ENCODE peak calls at places on chromosome 2, in six cellular contexts. One of them, this sample, is unnamed.

GRCh38 chr2:149901231-149901859 is 313.8 kb upstream of the MMADHC start:
- ATAC-seq in A549: no peak
- ATAC-seq in K562: no peak
- ATAC-seq in upper lobe of left lung: no peak
- ATAC-seq in HepG2: no peak
- ATAC-seq in GM12878: no peak
- ATAC-seq in this sample: no peak

GRCh38 chr2:62197017-62197586 is 1.2 kb downstream of the B3GNT2 start:
- ATAC-seq in A549: peak
- ATAC-seq in K562: peak
- ATAC-seq in upper lobe of left lung: peak
- ATAC-seq in HepG2: peak
- ATAC-seq in GM12878: peak
- ATAC-seq in this sample: no peak

GRCh38 chr2:113901943-113902342 is 12.1 kb downstream of the ACTR3 start:
- ATAC-seq in A549: no peak
- ATAC-seq in K562: peak
- ATAC-seq in upper lobe of left lung: no peak
- ATAC-seq in HepG2: no peak
- ATAC-seq in GM12878: peak
- ATAC-seq in this sample: no peak

GRCh38 chr2:117856415-117857210 is 42.1 kb downstream of the DDX18 start:
- ATAC-seq in A549: peak
- ATAC-seq in K562: no peak
- ATAC-seq in upper lobe of left lung: no peak
- ATAC-seq in HepG2: peak
- ATAC-seq in GM12878: no peak
- ATAC-seq in this sample: no peak

GRCh38 chr2:121333834-121334558 is 49.0 kb upstream of the TFCP2L1 start:
- ATAC-seq in A549: no peak
- ATAC-seq in K562: no peak
- ATAC-seq in upper lobe of left lung: no peak
- ATAC-seq in HepG2: peak
- ATAC-seq in GM12878: peak
- ATAC-seq in this sample: no peak

GRCh38 chr2:19554520-19554919 is 196.1 kb upstream of the OSR1 start:
- ATAC-seq in A549: no peak
- ATAC-seq in K562: no peak
- ATAC-seq in upper lobe of left lung: no peak
- ATAC-seq in HepG2: no peak
- ATAC-seq in GM12878: peak
- ATAC-seq in this sample: no peak

GRCh38 chr2:99607454-99607853 is 117.6 kb upstream of the REV1 start:
- ATAC-seq in A549: no peak
- ATAC-seq in K562: no peak
- ATAC-seq in upper lobe of left lung: no peak
- ATAC-seq in HepG2: no peak
- ATAC-seq in GM12878: no peak
- ATAC-seq in this sample: no peak

GRCh38 chr2:12982149-12982584 is 265.4 kb downstream of the TRIB2 start:
- ATAC-seq in A549: no peak
- ATAC-seq in K562: no peak
- ATAC-seq in upper lobe of left lung: no peak
- ATAC-seq in HepG2: no peak
- ATAC-seq in GM12878: no peak
- ATAC-seq in this sample: no peak

GRCh38 chr2:202450785-202451184 is 74.7 kb downstream of the BMPR2 start:
- ATAC-seq in A549: no peak
- ATAC-seq in K562: no peak
- ATAC-seq in upper lobe of left lung: no peak
- ATAC-seq in HepG2: peak
- ATAC-seq in GM12878: no peak
- ATAC-seq in this sample: no peak

GRCh38 chr2:48483916-48484315 is 46.0 kb upstream of the STON1 start:
- ATAC-seq in A549: no peak
- ATAC-seq in K562: no peak
- ATAC-seq in upper lobe of left lung: no peak
- ATAC-seq in HepG2: no peak
- ATAC-seq in GM12878: no peak
- ATAC-seq in this sample: peak

GRCh38 chr2:16246281-16246850 is 306.0 kb downstream of the MYCN start:
- ATAC-seq in A549: no peak
- ATAC-seq in K562: no peak
- ATAC-seq in upper lobe of left lung: no peak
- ATAC-seq in HepG2: no peak
- ATAC-seq in GM12878: no peak
- ATAC-seq in this sample: no peak

GRCh38 chr2:147782521-147782920 is 62.3 kb upstream of the ACVR2A start:
- ATAC-seq in A549: no peak
- ATAC-seq in K562: peak
- ATAC-seq in upper lobe of left lung: no peak
- ATAC-seq in HepG2: no peak
- ATAC-seq in GM12878: no peak
- ATAC-seq in this sample: no peak

GRCh38 chr2:63776382-63776781 is 65.3 kb upstream of the UGP2 start:
- ATAC-seq in A549: no peak
- ATAC-seq in K562: no peak
- ATAC-seq in upper lobe of left lung: no peak
- ATAC-seq in HepG2: no peak
- ATAC-seq in GM12878: no peak
- ATAC-seq in this sample: no peak

GRCh38 chr2:64228923-64229322 is 84.7 kb upstream of the PELI1 start:
- ATAC-seq in A549: no peak
- ATAC-seq in K562: no peak
- ATAC-seq in upper lobe of left lung: no peak
- ATAC-seq in HepG2: no peak
- ATAC-seq in GM12878: peak
- ATAC-seq in this sample: no peak

GRCh38 chr2:150142561-150142960 is 344.9 kb downstream of the RND3 start:
- ATAC-seq in A549: peak
- ATAC-seq in K562: no peak
- ATAC-seq in upper lobe of left lung: no peak
- ATAC-seq in HepG2: no peak
- ATAC-seq in GM12878: no peak
- ATAC-seq in this sample: no peak

GRCh38 chr2:208984376-208985100 is 439.3 kb upstream of the MAP2 start:
- ATAC-seq in A549: no peak
- ATAC-seq in K562: no peak
- ATAC-seq in upper lobe of left lung: no peak
- ATAC-seq in HepG2: no peak
- ATAC-seq in GM12878: no peak
- ATAC-seq in this sample: no peak

GRCh38 chr2:228866044-228866443 is 405.0 kb downstream of the PID1 start:
- ATAC-seq in A549: no peak
- ATAC-seq in K562: no peak
- ATAC-seq in upper lobe of left lung: no peak
- ATAC-seq in HepG2: no peak
- ATAC-seq in GM12878: no peak
- ATAC-seq in this sample: no peak

GRCh38 chr2:47072018-47072691 is 83.0 kb downstream of the STPG4 start:
- ATAC-seq in A549: no peak
- ATAC-seq in K562: no peak
- ATAC-seq in upper lobe of left lung: peak
- ATAC-seq in HepG2: no peak
- ATAC-seq in GM12878: peak
- ATAC-seq in this sample: peak
- TF ChIP-seq EP300 in A549: no peak
- TF ChIP-seq EP300 in K562: no peak
- TF ChIP-seq EP300 in upper lobe of left lung: no peak
- TF ChIP-seq EP300 in HepG2: no peak
- TF ChIP-seq EP300 in GM12878: no peak
- TF ChIP-seq EP300 in this sample: no peak

GRCh38 chr2:119292226-119292625 is 68.6 kb downstream of the STEAP3 start:
- ATAC-seq in A549: no peak
- ATAC-seq in K562: peak
- ATAC-seq in upper lobe of left lung: no peak
- ATAC-seq in HepG2: peak
- ATAC-seq in GM12878: no peak
- ATAC-seq in this sample: no peak
- TF ChIP-seq CTCF in A549: no peak
- TF ChIP-seq CTCF in K562: peak
- TF ChIP-seq CTCF in upper lobe of left lung: no peak
- TF ChIP-seq CTCF in HepG2: peak
- TF ChIP-seq CTCF in GM12878: no peak
- TF ChIP-seq CTCF in this sample: no peak

GRCh38 chr2:96775160-96775559 is 14.5 kb downstream of the CNNM4 start:
- ATAC-seq in A549: peak
- ATAC-seq in K562: no peak
- ATAC-seq in upper lobe of left lung: no peak
- ATAC-seq in HepG2: no peak
- ATAC-seq in GM12878: no peak
- ATAC-seq in this sample: no peak

GRCh38 chr2:96770451-96770850 is 9.7 kb downstream of the CNNM4 start:
- ATAC-seq in A549: no peak
- ATAC-seq in K562: peak
- ATAC-seq in upper lobe of left lung: no peak
- ATAC-seq in HepG2: no peak
- ATAC-seq in GM12878: no peak
- ATAC-seq in this sample: no peak

GRCh38 chr2:96773922-96774321 is 13.2 kb downstream of the CNNM4 start:
- ATAC-seq in A549: no peak
- ATAC-seq in K562: no peak
- ATAC-seq in upper lobe of left lung: peak
- ATAC-seq in HepG2: no peak
- ATAC-seq in GM12878: peak
- ATAC-seq in this sample: no peak

GRCh38 chr2:96771792-96772618 is 11.3 kb downstream of the CNNM4 start:
- ATAC-seq in A549: no peak
- ATAC-seq in K562: no peak
- ATAC-seq in upper lobe of left lung: no peak
- ATAC-seq in HepG2: no peak
- ATAC-seq in GM12878: no peak
- ATAC-seq in this sample: no peak

GRCh38 chr2:96772903-96773675 is 12.4 kb downstream of the CNNM4 start:
- ATAC-seq in A549: no peak
- ATAC-seq in K562: no peak
- ATAC-seq in upper lobe of left lung: no peak
- ATAC-seq in HepG2: no peak
- ATAC-seq in GM12878: peak
- ATAC-seq in this sample: no peak
- H3K4me3 ChIP-seq in A549: no peak
- H3K4me3 ChIP-seq in K562: no peak
- H3K4me3 ChIP-seq in upper lobe of left lung: no peak
- H3K4me3 ChIP-seq in HepG2: no peak
- H3K4me3 ChIP-seq in GM12878: peak
- H3K4me3 ChIP-seq in this sample: no peak

DNA sequence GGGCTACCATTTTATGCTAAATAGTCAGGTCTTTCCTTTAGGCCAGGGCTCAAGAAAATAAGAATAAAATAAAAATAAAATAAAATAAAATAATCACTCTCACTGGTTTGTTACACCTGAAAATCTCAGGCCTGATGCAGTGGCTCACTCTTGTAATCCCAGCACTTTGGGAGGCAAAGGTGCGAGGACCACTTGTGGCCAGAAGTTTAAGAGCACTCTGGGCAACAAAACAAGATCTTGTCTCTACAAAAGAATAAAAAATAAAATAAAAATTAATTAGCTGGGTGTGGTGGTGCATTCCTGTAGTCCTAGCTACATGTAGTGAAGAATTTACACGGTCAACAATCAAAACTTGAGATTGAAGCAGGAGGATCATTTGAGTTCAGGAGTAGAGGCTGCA is 159.4 kb downstream of the NRXN1 start:
- ATAC-seq in A549: no peak
- ATAC-seq in K562: no peak
- ATAC-seq in upper lobe of left lung: no peak
- ATAC-seq in HepG2: no peak
- ATAC-seq in GM12878: no peak
- ATAC-seq in this sample: no peak
- TF ChIP-seq EP300 in A549: no peak
- TF ChIP-seq EP300 in K562: no peak
- TF ChIP-seq EP300 in upper lobe of left lung: no peak
- TF ChIP-seq EP300 in HepG2: no peak
- TF ChIP-seq EP300 in GM12878: no peak
- TF ChIP-seq EP300 in this sample: no peak

GRCh38 chr2:26444236-26444635 is 33.7 kb downstream of the OTOF start:
- ATAC-seq in A549: no peak
- ATAC-seq in K562: no peak
- ATAC-seq in upper lobe of left lung: no peak
- ATAC-seq in HepG2: no peak
- ATAC-seq in GM12878: no peak
- ATAC-seq in this sample: no peak

GRCh38 chr2:26448651-26449050 is 29.3 kb downstream of the OTOF start:
- ATAC-seq in A549: peak
- ATAC-seq in K562: peak
- ATAC-seq in upper lobe of left lung: no peak
- ATAC-seq in HepG2: peak
- ATAC-seq in GM12878: no peak
- ATAC-seq in this sample: no peak

GRCh38 chr2:26438926-26439325 is 37.2 kb downstream of the DRC1 start:
- ATAC-seq in A549: no peak
- ATAC-seq in K562: no peak
- ATAC-seq in upper lobe of left lung: no peak
- ATAC-seq in HepG2: peak
- ATAC-seq in GM12878: no peak
- ATAC-seq in this sample: no peak

GRCh38 chr2:26438526-26438925 is 36.8 kb downstream of the DRC1 start:
- ATAC-seq in A549: peak
- ATAC-seq in K562: peak
- ATAC-seq in upper lobe of left lung: peak
- ATAC-seq in HepG2: peak
- ATAC-seq in GM12878: no peak
- ATAC-seq in this sample: no peak

DNA sequence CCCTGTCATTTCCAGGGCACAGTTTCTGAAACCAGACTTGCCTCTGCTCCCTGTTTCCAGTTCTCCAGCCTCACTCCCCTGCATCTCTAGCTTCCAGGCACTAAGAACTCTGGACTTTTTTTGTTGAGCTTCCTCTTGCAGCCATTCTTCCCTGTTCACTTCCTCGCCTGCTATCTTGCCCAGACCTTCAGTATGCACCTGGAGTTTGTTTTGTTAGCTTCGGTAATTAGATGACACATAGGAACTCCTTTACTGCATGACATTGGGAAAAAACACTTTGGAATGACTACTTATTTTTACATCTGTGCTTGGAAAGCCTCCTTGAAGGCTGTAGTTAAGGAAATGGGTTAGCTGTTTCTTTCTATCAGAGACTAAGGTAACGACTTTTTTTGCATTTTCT is 35.2 kb downstream of the OTOF start:
- ATAC-seq in A549: no peak
- ATAC-seq in K562: no peak
- ATAC-seq in upper lobe of left lung: no peak
- ATAC-seq in HepG2: no peak
- ATAC-seq in GM12878: no peak
- ATAC-seq in this sample: no peak
- TF ChIP-seq CTCF in A549: no peak
- TF ChIP-seq CTCF in K562: no peak
- TF ChIP-seq CTCF in upper lobe of left lung: no peak
- TF ChIP-seq CTCF in HepG2: no peak
- TF ChIP-seq CTCF in GM12878: no peak
- TF ChIP-seq CTCF in this sample: no peak